ENCODE peak calls at places on chromosome 2, in five cellular contexts. Y, K, Q, M and F are unnamed samples.

GRCh38 chr2:121532347-121532766 is 1.7 kb downstream of the RNU4ATAC start:
- DNase-seq in Y (no peak), K (no peak), Q (no peak), M (no peak), F (no peak)

GRCh38 chr2:231883468-231883881 is 42.7 kb downstream of the NPPC start:
- DNase-seq in Y (no peak), K (no peak), Q (no peak), M (no peak), F (no peak)

GRCh38 chr2:234496835-234497591 is at the start of gene ARL4C:
- DNase-seq in Y (peak; percentile 88), K (peak; percentile 94), Q (peak; percentile 81), M (peak; percentile 80), F (peak; percentile 61)

GRCh38 chr2:211436182-211436581 is 879.8 kb downstream of the CPS1 start:
- DNase-seq in Y (no peak), K (no peak), Q (no peak), M (no peak), F (no peak)

GRCh38 chr2:30670453-30670852 is 136.8 kb downstream of the CAPN13 start:
- DNase-seq in Y (no peak), K (no peak), Q (no peak), M (no peak), F (no peak)

GRCh38 chr2:8602809-8603208 is 79.0 kb upstream of the ID2 start:
- DNase-seq in Y (no peak), K (no peak), Q (no peak), M (no peak), F (no peak)

GRCh38 chr2:3667151-3667631 is 9.2 kb downstream of the ALLC start:
- DNase-seq in Y (no peak), K (no peak), Q (no peak), M (peak; percentile 49), F (no peak)

GRCh38 chr2:213104903-213105202 is 46.6 kb downstream of the IKZF2 start:
- DNase-seq in Y (no peak), K (no peak), Q (no peak), M (no peak), F (no peak)

GRCh38 chr2:152363933-152364332 is 29.0 kb downstream of the FMNL2 start:
- DNase-seq in Y (no peak), K (no peak), Q (no peak), M (no peak), F (no peak)

GRCh38 chr2:223735035-223735640 is 102.2 kb downstream of the AP1S3 start:
- DNase-seq in Y (no peak), K (no peak), Q (no peak), M (no peak), F (no peak)

DNA sequence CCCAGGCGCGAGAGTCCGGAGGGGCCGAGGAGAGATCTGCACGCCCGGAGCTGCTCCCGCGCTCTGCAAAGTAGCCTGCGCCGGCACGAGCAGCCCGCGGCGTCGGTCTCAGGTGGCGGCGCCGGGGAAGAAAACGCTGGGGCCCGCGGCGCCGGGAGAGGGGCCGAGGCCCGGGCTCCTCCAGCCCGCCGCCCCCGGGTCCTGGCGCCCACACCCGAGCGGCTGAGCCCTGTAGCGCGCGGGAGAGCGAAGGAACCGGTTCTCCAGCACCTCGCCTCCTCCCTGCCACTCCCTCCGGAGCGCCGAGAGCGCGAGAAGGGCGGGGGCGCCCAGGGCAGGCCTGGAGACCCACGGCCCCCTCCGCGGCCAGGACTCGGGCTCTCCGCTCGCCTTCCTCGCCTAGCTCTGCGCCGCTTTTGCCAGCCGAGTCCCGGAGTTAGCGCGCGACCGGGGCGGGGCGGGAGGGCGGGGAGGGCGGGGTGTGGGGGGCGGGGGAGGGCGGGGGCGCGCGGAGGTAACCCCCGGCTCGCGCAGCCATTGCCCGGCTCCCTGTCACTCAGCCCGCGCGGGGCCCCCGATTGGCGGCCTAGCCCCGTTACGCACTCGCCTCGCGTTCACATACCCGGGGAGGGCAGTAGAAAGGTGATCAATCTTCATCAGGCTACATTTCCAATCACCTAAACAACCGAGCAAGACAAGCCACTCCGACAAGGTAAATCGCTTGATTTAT is at the start of gene OTX1:
- DNase-seq in Y (peak; percentile 96), K (peak; percentile 94), Q (peak; percentile 59), M (peak; percentile 86), F (peak; percentile 91)
- TF ChIP-seq CTCF in Y (no peak), K (no peak), Q (no peak), M (no peak), F (no peak)

GRCh38 chr2:12141618-12142220 is 395.3 kb downstream of the LPIN1 start:
- DNase-seq in Y (no peak), K (no peak), Q (no peak), M (no peak), F (no peak)
- TF ChIP-seq CTCF in Y (no peak), K (no peak), Q (no peak), M (no peak), F (no peak)

GRCh38 chr2:75068546-75068945 is 110.1 kb downstream of the POLE4 start:
- DNase-seq in Y (no peak), K (no peak), Q (no peak), M (no peak), F (no peak)
- TF ChIP-seq CTCF in Y (no peak), K (no peak), Q (no peak), M (no peak), F (no peak)

GRCh38 chr2:205237524-205237923 is 444.8 kb upstream of the NRP2 start:
- DNase-seq in Y (no peak), K (no peak), Q (no peak), M (no peak), F (no peak)
- TF ChIP-seq CTCF in Y (no peak), K (peak; percentile 38), Q (peak; percentile 25), M (peak; percentile 69), F (no peak)

GRCh38 chr2:38444247-38444646 is 67.2 kb upstream of the ATL2 start:
- DNase-seq in Y (no peak), K (peak; percentile 24), Q (no peak), M (no peak), F (no peak)

GRCh38 chr2:38443021-38443541 is 66.0 kb upstream of the ATL2 start:
- DNase-seq in Y (no peak), K (peak; percentile 34), Q (no peak), M (no peak), F (no peak)

GRCh38 chr2:38446972-38447561 is 70.0 kb upstream of the ATL2 start:
- DNase-seq in Y (no peak), K (no peak), Q (no peak), M (no peak), F (no peak)

GRCh38 chr2:38448692-38449405 is 71.8 kb upstream of the ATL2 start:
- DNase-seq in Y (no peak), K (no peak), Q (no peak), M (no peak), F (no peak)

GRCh38 chr2:38446418-38446817 is 69.3 kb upstream of the ATL2 start:
- DNase-seq in Y (no peak), K (peak; percentile 18), Q (no peak), M (no peak), F (no peak)
- TF ChIP-seq CTCF in Y (no peak), K (no peak), Q (no peak), M (no peak), F (peak; percentile 26)

DNA sequence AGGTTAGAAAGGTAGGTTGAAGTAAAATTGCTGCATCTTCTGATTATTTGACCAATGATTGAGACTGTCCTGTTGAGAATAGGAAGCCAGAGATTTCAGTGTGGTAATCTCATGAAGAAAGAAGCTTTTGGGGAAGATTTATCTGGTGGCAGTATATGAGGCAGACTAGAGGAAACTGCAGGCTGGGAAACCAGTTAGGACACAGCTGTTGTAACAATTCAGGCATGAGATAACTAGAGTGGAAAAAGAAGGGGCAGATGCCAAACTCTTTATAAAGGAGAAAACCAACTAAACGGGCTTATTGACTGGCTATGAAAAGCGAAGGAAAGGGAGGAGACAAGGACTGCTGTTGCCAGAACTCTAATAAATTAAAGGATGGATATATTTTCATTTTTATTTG is 155.6 kb downstream of the TTC27 start:
- DNase-seq in Y (no peak), K (peak; percentile 2), Q (no peak), M (no peak), F (no peak)
- TF ChIP-seq CTCF in Y (no peak), K (no peak), Q (no peak), M (no peak), F (no peak)